ENCODE peak calls at places on chromosomes 3 and 15, in seven cellular contexts. A, L, W, C, Z, J and U are unnamed samples.

GRCh38 chr15:83205725-83206324 is 1.8 kb downstream of the HDGFL3 start:
- DNase-seq in C (no peak), Z (peak), W (no peak), J (no peak), L (no peak), A (no peak), U (no peak)

GRCh38 chr3:100184960-100185566 is 70.8 kb upstream of the FILIP1L start:
- DNase-seq in C (no peak), W (no peak), Z (no peak), A (no peak), J (no peak), L (no peak), U (no peak)

GRCh38 chr3:177443469-177443868 is 246.2 kb upstream of the TBL1XR1 start:
- DNase-seq in Z (peak), J (peak), W (no peak), C (no peak), A (peak), L (no peak), U (peak)

GRCh38 chr3:24460974-24461373 is 33.7 kb downstream of the THRB start:
- DNase-seq in J (no peak), L (no peak), W (no peak), Z (no peak), C (no peak), A (no peak), U (no peak)

GRCh38 chr15:99085413-99086326 is 19.2 kb upstream of the SYNM start:
- DNase-seq in A (no peak), C (no peak), W (peak), L (no peak), J (no peak), Z (peak), U (peak)

GRCh38 chr3:49119439-49119838 is 1.2 kb downstream of the USP19 start:
- DNase-seq in L (no peak), C (no peak), J (no peak), A (no peak), Z (peak), W (no peak), U (peak)

GRCh38 chr3:132721479-132722164 is 587 bp downstream of the NPHP3 start:
- DNase-seq in J (peak), C (peak), L (peak), W (no peak), Z (peak), A (peak), U (peak)

GRCh38 chr15:52228928-52229327 is 37.7 kb upstream of the GNB5 start:
- DNase-seq in C (peak), Z (no peak), J (peak), L (peak), A (no peak), W (no peak), U (peak)

GRCh38 chr3:33439421-33440327 is 531 bp downstream of the UBP1 start:
- DNase-seq in L (no peak), A (peak), Z (peak), J (peak), C (no peak), W (no peak), U (peak)

GRCh38 chr3:144496116-144496835 is 524.7 kb downstream of the DIPK2A start:
- DNase-seq in J (no peak), Z (no peak), C (no peak), W (no peak), A (no peak), L (no peak), U (no peak)

DNA sequence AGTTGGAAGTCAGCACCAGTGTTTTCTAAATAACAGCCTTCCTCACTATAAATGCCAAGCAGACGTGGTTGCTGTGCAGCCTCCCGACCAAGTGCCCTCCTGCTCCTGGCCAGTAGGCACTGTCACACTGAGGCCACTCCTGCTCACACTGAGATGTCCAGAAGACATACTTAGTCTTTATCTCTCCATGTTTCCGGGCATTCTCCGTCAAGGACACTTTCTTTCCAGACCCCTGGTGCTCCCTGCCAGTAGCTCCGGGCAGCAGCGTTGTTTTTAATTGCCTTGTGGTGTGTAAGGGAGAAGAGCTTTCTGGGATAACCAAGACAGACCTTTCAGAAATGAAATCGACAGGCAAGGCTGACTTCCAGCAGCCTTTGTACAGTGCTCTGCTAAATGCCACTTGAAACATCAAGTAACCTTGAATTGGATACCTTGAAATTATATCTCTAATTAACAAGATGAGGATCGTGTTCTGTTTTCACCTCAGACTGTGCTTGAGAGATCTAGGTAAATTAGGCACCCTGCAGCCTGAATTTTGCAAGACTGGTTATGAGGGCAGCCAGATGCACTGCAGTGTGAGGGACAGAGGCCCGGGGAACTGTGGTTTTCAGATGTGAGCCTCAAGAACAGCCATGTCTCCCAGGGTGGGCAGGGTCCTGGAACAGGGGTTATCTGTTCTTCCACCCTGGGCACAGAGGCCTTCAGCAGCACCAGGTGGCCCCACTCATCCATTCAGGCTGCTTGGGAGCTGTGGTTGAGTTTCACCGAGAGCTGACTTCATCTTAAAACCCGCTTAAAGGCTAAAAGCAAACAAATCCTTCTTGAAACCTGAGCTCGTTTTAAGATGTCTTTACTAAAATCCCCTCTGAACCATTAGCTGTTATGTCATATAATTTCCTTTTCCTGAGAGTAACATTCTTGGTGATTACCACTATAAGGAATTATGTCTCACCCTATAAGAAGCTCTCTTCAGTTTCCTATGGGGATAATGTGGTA is 105.6 kb upstream of the IL12A start:
- DNase-seq in W (peak), J (no peak), Z (peak), C (no peak), L (no peak), A (peak), U (peak)
- TF ChIP-seq CTCF in W (peak), J (no peak), Z (no peak), C (no peak), L (no peak), A (peak), U (no peak)

DNA sequence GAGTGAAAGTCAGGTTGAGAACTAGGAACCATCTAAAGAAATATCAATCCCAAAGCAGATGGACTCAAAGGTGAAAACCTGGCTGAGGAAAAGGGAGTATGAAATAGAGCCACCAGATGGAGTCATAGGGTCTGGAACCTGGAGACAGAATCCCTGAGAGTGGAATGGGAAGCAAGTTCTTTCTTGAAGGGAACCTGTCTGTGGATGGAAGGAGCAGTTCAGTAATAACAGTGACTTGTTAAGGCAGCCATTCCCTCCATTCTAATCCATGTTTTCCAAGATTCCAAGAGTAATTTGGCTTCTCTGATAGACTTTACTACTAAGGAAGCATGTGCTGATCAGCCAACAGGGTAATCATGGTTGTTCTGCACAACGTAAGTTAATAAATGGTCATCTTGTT is 22.5 kb upstream of the AQP9 start:
- DNase-seq in J (peak), C (no peak), L (no peak), W (no peak), A (no peak), Z (no peak), U (peak)
- TF ChIP-seq CTCF in J (peak), C (no peak), L (no peak), W (peak), A (peak), Z (no peak), U (peak)

GRCh38 chr15:55630921-55631320 is 42.8 kb upstream of the PYGO1 start:
- DNase-seq in J (no peak), W (no peak), C (no peak), A (no peak), Z (no peak), L (no peak), U (no peak)

GRCh38 chr15:55633731-55634130 is 45.6 kb upstream of the PYGO1 start:
- DNase-seq in A (no peak), J (no peak), Z (peak), W (no peak), C (no peak), L (no peak), U (no peak)

GRCh38 chr15:55628369-55628730 is 40.2 kb upstream of the PYGO1 start:
- DNase-seq in A (no peak), C (no peak), Z (peak), W (no peak), L (no peak), J (no peak), U (no peak)

GRCh38 chr15:55632434-55632833 is 44.3 kb upstream of the PYGO1 start:
- DNase-seq in J (no peak), Z (no peak), W (no peak), A (no peak), L (no peak), C (no peak), U (no peak)

DNA sequence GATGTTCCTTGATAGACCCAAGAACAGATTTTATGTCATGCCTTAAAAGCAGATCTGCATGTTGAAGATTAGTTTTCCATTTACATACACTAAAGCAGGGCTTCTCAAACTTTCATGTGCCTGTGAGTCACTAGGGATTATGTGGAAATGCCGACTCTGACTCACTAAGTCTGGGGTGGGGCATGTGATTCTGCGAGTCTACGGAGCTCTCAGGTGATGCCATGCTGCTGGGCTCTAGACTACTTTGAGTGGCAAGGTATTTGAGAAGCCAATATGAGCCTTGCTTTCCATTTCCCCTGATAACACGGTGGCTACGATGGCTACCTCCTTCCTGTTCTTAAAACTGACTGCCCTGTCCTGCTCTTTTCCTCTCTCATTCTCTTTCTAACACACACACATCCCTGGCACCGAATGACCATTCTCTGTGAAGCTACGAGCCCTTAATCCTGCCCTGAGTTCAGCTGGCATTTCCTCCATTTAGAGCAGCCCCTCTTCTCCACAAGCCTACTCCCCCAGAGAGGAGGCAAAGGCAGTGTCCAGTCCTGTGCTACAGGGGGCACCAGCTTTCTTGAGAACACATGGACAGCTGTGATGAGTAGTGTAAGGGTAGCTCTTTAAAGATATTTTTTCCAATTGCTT is 39.7 kb upstream of the PYGO1 start:
- DNase-seq in C (no peak), J (peak), L (peak), A (no peak), W (peak), Z (peak), U (peak)
- TF ChIP-seq CTCF in C (no peak), J (no peak), L (no peak), A (peak), W (peak), Z (peak), U (no peak)

GRCh38 chr3:176354843-176355242 is 842.4 kb downstream of the TBL1XR1 start:
- DNase-seq in W (no peak), C (no peak), Z (no peak), J (no peak), L (no peak), A (no peak), U (no peak)

GRCh38 chr3:176362191-176362731 is 835.0 kb downstream of the TBL1XR1 start:
- DNase-seq in J (no peak), Z (no peak), A (no peak), C (no peak), W (no peak), L (peak), U (no peak)

GRCh38 chr3:176357891-176358290 is 839.4 kb downstream of the TBL1XR1 start:
- DNase-seq in C (no peak), J (no peak), W (no peak), Z (no peak), A (no peak), L (no peak), U (no peak)

GRCh38 chr3:176359211-176359610 is 838.1 kb downstream of the TBL1XR1 start:
- DNase-seq in J (no peak), Z (no peak), L (no peak), A (no peak), W (no peak), C (no peak), U (no peak)
- TF ChIP-seq CTCF in J (no peak), Z (no peak), L (no peak), A (no peak), W (no peak), C (peak), U (peak)

DNA sequence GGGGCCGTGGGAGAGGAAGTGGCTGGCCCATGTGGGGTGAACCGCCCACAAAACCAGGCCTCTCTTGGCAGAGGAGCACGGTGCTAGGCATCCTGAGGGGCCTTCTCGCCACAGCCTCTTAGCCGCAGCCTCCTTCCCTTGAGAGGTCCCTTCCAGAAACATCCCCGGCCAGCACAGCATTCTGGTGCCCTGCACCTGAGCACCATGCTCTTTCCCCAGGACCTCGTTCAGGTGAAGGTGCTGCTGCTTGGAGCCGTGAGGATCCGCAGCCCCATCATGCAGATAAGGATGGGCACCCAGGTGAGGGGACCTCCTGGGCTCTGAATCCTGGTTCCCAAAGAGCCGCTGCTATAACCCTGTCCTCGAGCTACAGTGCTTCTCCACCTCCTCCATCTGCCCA is 11.1 kb upstream of the TXNRD3 start:
- DNase-seq in C (no peak), A (no peak), J (no peak), W (no peak), Z (no peak), L (no peak), U (no peak)
- TF ChIP-seq CTCF in C (no peak), A (no peak), J (no peak), W (no peak), Z (no peak), L (no peak), U (no peak)

GRCh38 chr3:80767599-80767998 is 993.8 kb downstream of the GBE1 start:
- DNase-seq in Z (no peak), J (no peak), C (no peak), A (no peak), W (no peak), L (no peak), U (no peak)
- TF ChIP-seq CTCF in Z (no peak), J (no peak), C (no peak), A (peak), W (no peak), L (no peak), U (no peak)